ENCODE peak calls at places on chromosomes 11 and 22, in six cellular contexts. K is stimulated activated CD4-positive, alpha-beta T cell treated with anti-CD3 and anti-CD28 coated beads, Interleukin-12 subunit alpha, Interleukin-12 subunit beta, amount 100 ng/mL, for 24 hours; M is NCI-H524; I is NCI-H1694; E is LoVo; D is B cell. N is an unnamed sample.

GRCh38 chr11:109304159-109304558 is 117.8 kb upstream of the C11orf87 start:
- DNase-seq in K (no peak), M (no peak), I (no peak), E (no peak), D (no peak), N (no peak)

GRCh38 chr11:69905202-69905535 is 86.0 kb upstream of the FGF3 start:
- DNase-seq in K (no peak), M (no peak), I (no peak), E (no peak), D (no peak), N (no peak)

GRCh38 chr22:19121631-19122142 is 525 bp downstream of the DGCR2 start:
- DNase-seq in K (no peak), M (peak), I (no peak), E (peak), D (no peak), N (no peak)

GRCh38 chr11:65111537-65112225 is at the start of gene TM7SF2:
- DNase-seq in K (peak), M (peak), I (peak), E (peak), D (peak), N (peak)

GRCh38 chr11:28346209-28346608 is 238.0 kb downstream of the METTL15 start:
- DNase-seq in K (no peak), M (no peak), I (no peak), E (peak), D (no peak), N (peak)

GRCh38 chr11:798093-798713 is at the start of gene SLC25A22:
- DNase-seq in K (peak), M (peak), I (peak), E (peak), D (peak), N (peak)

GRCh38 chr22:17117890-17118289 is 3.3 kb downstream of the TMEM121B start:
- DNase-seq in K (no peak), M (no peak), I (no peak), E (no peak), D (no peak), N (no peak)

GRCh38 chr11:131998020-131998419 is 627.6 kb downstream of the NTM start:
- DNase-seq in K (no peak), M (no peak), I (no peak), E (no peak), D (no peak), N (no peak)

GRCh38 chr11:16607675-16608644 is 130.5 kb upstream of the C11orf58 start:
- DNase-seq in K (no peak), M (peak), I (no peak), E (no peak), D (no peak), N (peak)

GRCh38 chr11:121473064-121473777 is 20.5 kb upstream of the SORL1-AS1 start:
- DNase-seq in K (no peak), M (no peak), I (no peak), E (no peak), D (no peak), N (peak)

GRCh38 chr22:22907551-22908494 is 20.2 kb downstream of the IGLL5 start:
- DNase-seq in K (no peak), M (no peak), I (no peak), E (no peak), D (no peak), N (no peak)

GRCh38 chr11:121459413-121460041 is 6.8 kb upstream of the SORL1-AS1 start:
- DNase-seq in K (no peak), M (no peak), I (no peak), E (no peak), D (no peak), N (no peak)

GRCh38 chr11:117229411-117229810 is 2.5 kb downstream of the PCSK7 start:
- DNase-seq in K (no peak), M (no peak), I (no peak), E (no peak), D (no peak), N (no peak)

GRCh38 chr11:61994981-61995380 is 27.5 kb upstream of the FTH1 start:
- DNase-seq in K (no peak), M (no peak), I (no peak), E (no peak), D (no peak), N (no peak)

N was measured in renal cortical epithelial cell.